ENCODE peak calls at places on chromosomes 4 and X, in nine cellular contexts. T, H, E, A, I, Y, S, J and F are unnamed samples.

GRCh38 chr4:41504167-41504566 is 33.8 kb upstream of the LIMCH1 start:
- DNase-seq in S (no peak), Y (no peak), E (no peak), A (no peak), T (no peak), I (no peak), H (no peak), J (no peak), F (no peak)

GRCh38 chr4:75344915-75345314 is 169.3 kb downstream of the RCHY1 start:
- DNase-seq in Y (no peak), E (peak), S (peak), J (no peak), A (no peak), H (peak), T (no peak), I (no peak), F (peak)

GRCh38 chr4:109294006-109294405 is 8.5 kb downstream of the COL25A1 start:
- DNase-seq in T (no peak), A (peak), S (peak), I (peak), H (no peak), Y (no peak), E (no peak), J (peak), F (no peak)

GRCh38 chrX:100911731-100912130 is 17.0 kb downstream of the XKRX start:
- DNase-seq in T (no peak), J (no peak), I (no peak), H (no peak), E (no peak), Y (no peak), S (peak), A (no peak), F (no peak)

GRCh38 chr4:177862541-177863176 is 420.4 kb upstream of the AGA start:
- DNase-seq in J (no peak), A (no peak), E (no peak), Y (peak), H (no peak), S (no peak), I (no peak), T (peak), F (no peak)

GRCh38 chrX:139121616-139122286 is 408.8 kb upstream of the F9 start:
- DNase-seq in J (no peak), H (no peak), S (no peak), T (no peak), A (no peak), E (no peak), I (no peak), Y (no peak), F (no peak)

GRCh38 chr4:141905751-141906150 is 269.4 kb downstream of the IL15 start:
- DNase-seq in A (no peak), J (no peak), T (no peak), I (no peak), S (peak), Y (no peak), E (peak), H (peak), F (peak)

GRCh38 chr4:128600996-128601857 is 208.3 kb upstream of the JADE1 start:
- DNase-seq in T (peak), I (no peak), E (peak), S (peak), A (no peak), Y (peak), J (no peak), H (peak), F (peak)

DNA sequence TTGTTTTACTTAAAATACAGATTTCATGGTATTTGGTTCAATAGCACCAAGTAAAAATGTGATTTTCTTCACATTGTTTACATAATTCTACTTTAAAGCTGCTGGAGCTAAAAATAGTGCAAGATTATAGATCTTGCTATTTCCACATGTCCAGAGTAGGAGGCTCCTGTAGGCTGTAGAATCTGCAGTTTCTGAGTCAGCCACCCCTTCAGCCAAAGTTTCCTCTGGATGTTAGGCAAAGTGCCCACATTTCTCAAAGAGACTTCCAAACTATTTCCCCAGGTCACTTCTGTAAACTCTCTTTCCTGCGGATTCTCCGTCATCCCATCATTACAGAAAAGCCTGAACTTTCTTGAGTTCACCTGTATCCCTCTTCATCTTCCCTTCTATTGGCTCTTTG is 342.5 kb upstream of the FSTL5 start:
- DNase-seq in E (no peak), A (no peak), T (no peak), I (no peak), J (no peak), Y (no peak), H (no peak), S (peak), F (peak)
- H3K4me3 ChIP-seq in E (no peak), A (no peak), T (no peak), I (no peak), J (no peak), Y (no peak), H (no peak), S (no peak), F (no peak)

DNA sequence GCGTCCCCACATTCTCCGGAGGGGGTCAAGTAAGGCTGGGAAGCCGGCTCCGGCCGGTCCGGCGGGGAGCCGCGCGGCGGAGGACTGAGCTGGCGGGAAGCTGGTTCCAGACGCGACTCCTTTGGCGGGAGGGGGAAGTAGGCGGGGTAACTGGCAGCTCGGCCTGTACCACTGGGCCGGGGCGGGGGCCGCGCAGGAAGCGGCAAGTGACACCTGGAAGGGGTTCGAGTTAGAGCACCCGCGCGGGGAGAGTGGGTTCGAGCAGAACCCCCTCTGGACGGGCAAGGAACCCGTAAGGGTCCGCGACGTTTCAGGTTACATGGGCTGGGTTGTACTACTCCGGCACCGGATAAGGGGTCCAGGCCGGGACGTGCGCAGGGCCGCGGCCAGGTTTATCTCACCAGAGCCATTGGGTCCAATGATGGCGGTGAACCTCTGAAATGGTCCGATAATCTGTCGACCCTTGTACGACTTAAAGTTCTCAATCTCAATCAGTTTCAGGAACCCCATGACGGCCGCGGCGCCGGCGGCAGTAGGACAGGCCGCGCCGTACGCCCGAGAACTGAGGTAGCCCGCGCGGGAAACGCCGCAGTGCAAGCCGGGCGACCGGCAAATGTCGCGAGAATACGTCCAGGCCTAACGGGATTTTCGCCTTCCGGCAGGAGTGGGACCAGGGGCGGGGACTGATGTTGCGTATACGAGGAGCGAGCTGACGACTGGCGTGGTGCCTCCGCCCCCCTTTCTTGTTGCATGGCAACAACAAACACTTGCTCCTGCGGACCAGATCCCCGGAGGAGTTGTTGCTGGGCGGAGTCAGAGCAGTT is at the start of the genes RIBC1 and SMC1A:
- DNase-seq in I (peak), S (peak), Y (peak), H (peak), A (peak), J (peak), T (peak), E (peak), F (peak)
- TF ChIP-seq CTCF in I (no peak), S (no peak), Y (no peak), H (no peak), A (no peak), J (no peak), T (no peak), E (no peak), F (no peak)

GRCh38 chr4:165610679-165611551 is 232.1 kb downstream of the CPE start:
- DNase-seq in J (no peak), E (no peak), A (no peak), Y (no peak), H (no peak), I (no peak), T (no peak), S (no peak), F (no peak)
- H3K4me3 ChIP-seq in J (no peak), E (no peak), A (no peak), Y (no peak), H (no peak), I (no peak), T (no peak), S (no peak), F (no peak)

DNA sequence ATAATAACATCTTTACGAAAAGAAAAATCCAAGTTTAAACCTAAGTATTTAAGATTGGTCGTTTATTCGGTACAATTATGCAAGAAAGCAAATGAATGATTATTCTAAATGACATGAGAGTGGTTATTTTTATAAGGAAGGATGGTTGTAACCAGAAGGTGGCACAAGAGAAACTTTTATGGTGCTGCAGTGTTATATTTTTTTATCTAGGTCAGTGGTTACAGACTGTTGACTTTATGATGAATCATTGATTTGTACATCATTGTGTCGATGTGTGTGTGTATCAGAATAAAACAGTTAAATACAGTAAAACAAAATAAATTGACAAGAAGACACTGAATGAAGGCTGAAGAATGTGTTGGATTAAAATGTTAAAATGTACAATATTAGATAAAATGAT is 9.8 kb downstream of the DCAF8L2 start:
- DNase-seq in S (peak), I (no peak), H (peak), J (no peak), Y (no peak), T (no peak), E (peak), A (peak), F (no peak)
- TF ChIP-seq CTCF in S (no peak), I (no peak), H (peak), J (no peak), Y (no peak), T (no peak), E (no peak), A (peak), F (no peak)

DNA sequence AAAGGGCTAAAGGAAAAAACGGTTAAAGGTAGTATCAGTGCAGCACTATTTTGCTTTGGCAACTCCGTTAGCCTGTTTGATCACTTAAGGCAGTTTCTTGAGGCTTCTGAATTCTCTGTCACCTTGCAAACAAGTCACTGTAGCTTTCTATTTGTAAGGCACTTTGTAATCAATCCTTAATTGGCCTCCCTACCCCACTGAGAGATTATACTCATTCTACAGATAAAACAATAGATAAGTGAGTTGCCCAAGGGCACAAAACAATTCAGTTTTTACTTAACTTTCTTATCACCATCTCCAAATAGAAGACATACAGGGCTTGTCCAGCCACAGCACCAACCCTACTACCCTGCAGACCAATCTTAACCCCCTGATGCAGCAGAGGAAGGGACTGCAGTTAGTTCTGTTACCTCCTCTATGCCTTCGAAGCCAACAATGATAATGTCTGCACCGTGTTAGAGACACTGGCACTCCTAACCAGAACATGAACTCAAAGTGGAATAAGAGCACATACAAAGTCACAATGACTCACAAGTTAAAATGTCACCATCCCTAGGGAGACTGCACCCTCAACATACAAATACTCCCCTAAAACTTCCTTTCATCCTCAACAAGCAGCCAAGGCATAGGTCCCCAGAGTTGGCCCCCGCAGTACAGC is 1.7 kb downstream of the TMEM185A start:
- DNase-seq in I (no peak), T (no peak), H (no peak), A (no peak), J (no peak), Y (no peak), S (peak), E (no peak), F (no peak)
- H3K4me3 ChIP-seq in I (peak), T (peak), H (no peak), A (peak), J (no peak), Y (peak), S (peak), E (peak), F (no peak)

GRCh38 chr4:89745708-89746107 is 91.3 kb downstream of the SNCA start:
- DNase-seq in J (no peak), A (no peak), I (no peak), H (no peak), S (no peak), E (no peak), Y (no peak), T (no peak), F (no peak)

GRCh38 chr4:89739589-89739988 is 97.4 kb downstream of the SNCA start:
- DNase-seq in A (no peak), J (no peak), I (no peak), S (no peak), Y (no peak), T (no peak), H (no peak), E (no peak), F (no peak)

GRCh38 chr4:89737888-89738287 is 99.1 kb downstream of the SNCA start:
- DNase-seq in H (no peak), E (peak), S (no peak), Y (no peak), I (no peak), J (no peak), T (no peak), A (no peak), F (peak)

GRCh38 chr4:89744915-89745314 is 92.0 kb downstream of the SNCA start:
- DNase-seq in A (no peak), T (no peak), J (no peak), S (no peak), E (no peak), Y (no peak), H (no peak), I (no peak), F (no peak)

DNA sequence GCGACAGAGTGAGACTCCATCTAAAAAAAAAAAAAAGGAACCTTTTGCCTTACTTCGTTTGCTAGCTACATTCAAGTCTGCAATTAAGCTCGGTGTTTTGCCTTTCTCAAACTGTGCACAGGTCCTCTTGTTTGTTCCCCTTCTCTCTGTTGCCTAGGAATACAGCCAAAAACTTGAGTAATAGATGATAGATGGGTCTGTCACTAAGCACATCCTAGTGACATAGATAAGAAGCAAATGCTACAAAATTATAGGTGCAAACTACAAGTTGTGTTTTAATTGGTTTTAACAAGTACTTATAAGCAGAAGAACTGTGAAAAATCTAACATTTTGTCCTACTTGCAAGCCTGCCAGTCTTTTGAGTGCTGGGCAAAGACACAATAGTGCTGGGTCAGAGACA is 95.2 kb downstream of the SNCA start:
- DNase-seq in I (no peak), T (no peak), E (no peak), H (no peak), S (no peak), A (no peak), Y (no peak), J (no peak), F (no peak)
- TF ChIP-seq CTCF in I (no peak), T (no peak), E (no peak), H (no peak), S (no peak), A (no peak), Y (no peak), J (no peak), F (no peak)